ENCODE peak calls at places on chromosomes 6 and 20, in ten cellular contexts. F, A, Q, U, Y, L, Z, X, K and P are unnamed samples.

GRCh38 chr20:48921883-48922867 is 664 bp downstream of the ARFGEF2 start:
- DNase-seq in L (peak), A (no peak), X (peak), Y (peak), U (peak), Q (no peak), Z (peak), K (peak), F (peak), P (peak)

GRCh38 chr6:158057213-158057987 is 75.7 kb downstream of the SYNJ2 start:
- DNase-seq in Z (peak), A (no peak), X (peak), F (no peak), K (peak), Q (no peak), L (no peak), U (peak), Y (no peak), P (peak)

GRCh38 chr20:17651761-17652388 is 30.2 kb downstream of the RRBP1 start:
- DNase-seq in L (no peak), A (peak), Y (no peak), Z (no peak), Q (peak), F (peak), K (no peak), U (no peak), X (no peak), P (peak)

GRCh38 chr6:87054143-87054833 is 40.6 kb downstream of the CGA start:
- DNase-seq in F (no peak), L (no peak), Q (no peak), U (no peak), K (no peak), A (no peak), Z (no peak), Y (no peak), X (no peak), P (no peak)

GRCh38 chr6:41497994-41498393 is 48.2 kb upstream of the FOXP4 start:
- DNase-seq in Z (peak), F (no peak), X (peak), A (no peak), Y (no peak), L (no peak), U (peak), Q (no peak), K (no peak), P (peak)

GRCh38 chr6:106858653-106859092 is 115.9 kb downstream of the CD24 start:
- DNase-seq in K (no peak), A (no peak), U (peak), Z (peak), L (peak), Y (peak), F (no peak), X (peak), Q (no peak), P (peak)

GRCh38 chr6:75268121-75268987 is 16.2 kb downstream of the TMEM30A start:
- DNase-seq in L (no peak), Z (no peak), Y (no peak), U (peak), F (no peak), A (no peak), K (no peak), X (peak), Q (no peak), P (peak)

GRCh38 chr20:61599061-61599930 is 347.2 kb downstream of the CDH4 start:
- DNase-seq in A (no peak), K (no peak), U (no peak), X (no peak), F (no peak), Q (no peak), Z (no peak), L (no peak), Y (no peak), P (no peak)

GRCh38 chr6:134245691-134246090 is 72.2 kb downstream of the SGK1 start:
- DNase-seq in Q (no peak), U (no peak), Y (no peak), Z (no peak), F (no peak), K (no peak), L (no peak), A (no peak), X (peak), P (no peak)

GRCh38 chr6:46796842-46797241 is 3.7 kb downstream of the MEP1A start:
- DNase-seq in L (no peak), U (no peak), Z (no peak), Y (no peak), A (no peak), X (peak), Q (no peak), F (no peak), K (no peak), P (peak)

GRCh38 chr6:157045831-157046454 is 268.8 kb downstream of the ARID1B start:
- DNase-seq in F (no peak), A (no peak), X (peak), U (peak), Q (no peak), K (no peak), Z (peak), Y (no peak), L (no peak), P (peak)

GRCh38 chr6:143700684-143701342 is 23.0 kb downstream of the PHACTR2 start:
- DNase-seq in Z (peak), Y (no peak), Q (no peak), F (no peak), U (peak), L (no peak), A (no peak), K (no peak), X (no peak), P (no peak)

GRCh38 chr6:152368761-152369624 is 268.2 kb downstream of the SYNE1 start:
- DNase-seq in U (no peak), L (peak), F (peak), X (no peak), Y (no peak), Q (no peak), K (no peak), Z (peak), A (no peak), P (no peak)

GRCh38 chr6:34810936-34811632 is 19.2 kb downstream of the BLTP3A start:
- DNase-seq in K (no peak), F (no peak), X (peak), A (no peak), Z (no peak), Y (no peak), U (no peak), L (peak), Q (no peak), P (peak)

GRCh38 chr6:166008441-166009369 is 158.9 kb downstream of the TBXT start:
- DNase-seq in A (no peak), K (no peak), F (no peak), X (no peak), L (no peak), Y (no peak), U (peak), Z (peak), Q (no peak), P (no peak)

GRCh38 chr20:63106108-63106764 is 99.5 kb upstream of the BHLHE23 start:
- DNase-seq in U (no peak), K (no peak), Z (no peak), X (no peak), A (peak), F (no peak), Y (peak), Q (no peak), L (peak), P (peak)

GRCh38 chr6:13462380-13463326 is 24.7 kb downstream of the GFOD1 start:
- DNase-seq in Z (no peak), L (no peak), X (no peak), Q (no peak), U (peak), Y (no peak), F (no peak), K (no peak), A (no peak), P (no peak)

GRCh38 chr20:7696311-7696710 is 243.9 kb downstream of the HAO1 start:
- DNase-seq in Q (no peak), U (peak), A (no peak), F (no peak), L (no peak), X (peak), K (no peak), Y (no peak), Z (no peak), P (no peak)

GRCh38 chr20:11001767-11002540 is 328.2 kb upstream of the JAG1 start:
- DNase-seq in K (peak), Y (peak), Q (no peak), U (peak), F (no peak), Z (peak), A (no peak), X (peak), L (no peak), P (peak)

GRCh38 chr6:113805836-113806500 is 51.2 kb upstream of the MARCKS start:
- DNase-seq in Z (no peak), Q (no peak), U (no peak), X (no peak), F (no peak), L (no peak), Y (no peak), K (no peak), A (no peak), P (no peak)

GRCh38 chr6:127343753-127344659 is 597 bp upstream of the ECHDC1 start:
- DNase-seq in K (no peak), Y (no peak), Q (no peak), A (no peak), L (peak), X (peak), F (no peak), U (peak), Z (peak), P (peak)

GRCh38 chr6:81614292-81614691 is 138.2 kb downstream of the TENT5A start:
- DNase-seq in Z (peak), A (no peak), Y (no peak), K (no peak), Q (no peak), L (peak), X (no peak), U (peak), F (no peak), P (no peak)

GRCh38 chr6:137588472-137588871 is 94.3 kb upstream of the OLIG3 start:
- DNase-seq in A (no peak), F (no peak), L (no peak), U (no peak), K (no peak), Y (no peak), Q (no peak), X (no peak), Z (no peak), P (no peak)
- TF ChIP-seq CTCF in A (no peak), F (no peak), L (no peak), U (no peak), K (no peak), Y (no peak), Q (no peak), X (no peak), Z (no peak), P (no peak)

DNA sequence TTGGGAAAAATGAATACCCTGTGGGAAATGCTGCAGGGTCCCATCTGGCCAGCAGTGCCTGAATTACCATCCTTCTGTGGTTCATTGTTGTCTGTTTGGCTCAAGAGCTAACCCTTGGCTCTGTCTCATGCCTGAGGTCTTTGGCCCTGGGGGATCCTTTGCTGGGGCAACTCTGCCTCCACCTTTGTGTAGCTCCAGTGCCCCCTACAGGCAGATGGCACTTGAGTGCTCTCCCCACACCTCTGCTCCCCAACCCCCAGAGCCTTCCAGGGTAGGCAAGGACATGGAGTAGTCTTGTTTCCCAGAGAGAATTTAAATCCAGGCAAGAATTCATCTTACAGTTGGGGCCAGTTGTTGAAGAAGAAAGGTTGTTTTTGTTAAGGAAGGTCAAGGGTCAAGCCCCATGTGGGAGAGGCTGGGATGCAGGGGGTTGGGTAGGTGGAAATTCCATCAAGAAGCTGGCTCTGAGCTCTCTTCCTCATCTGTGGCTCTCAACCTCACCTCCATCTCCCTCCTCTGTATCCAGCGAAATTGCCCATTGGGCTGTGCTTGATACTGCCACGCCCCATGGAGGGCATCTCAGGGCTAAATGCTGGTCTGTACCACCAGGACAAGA is 44.2 kb downstream of the ZNF831 start:
- DNase-seq in L (peak), A (no peak), X (peak), Y (no peak), U (no peak), Z (peak), K (peak), F (peak), Q (no peak), P (peak)
- TF ChIP-seq CTCF in L (peak), A (peak), X (peak), Y (peak), U (no peak), Z (peak), K (peak), F (peak), Q (no peak), P (peak)

GRCh38 chr6:132715204-132715603 is 1.3 kb upstream of the VNN1 start:
- DNase-seq in X (peak), Y (no peak), Q (no peak), L (peak), U (peak), A (peak), Z (peak), K (no peak), F (peak), P (peak)
- TF ChIP-seq CTCF in X (peak), Y (peak), Q (no peak), L (peak), U (peak), A (no peak), Z (peak), K (no peak), F (peak), P (peak)

DNA sequence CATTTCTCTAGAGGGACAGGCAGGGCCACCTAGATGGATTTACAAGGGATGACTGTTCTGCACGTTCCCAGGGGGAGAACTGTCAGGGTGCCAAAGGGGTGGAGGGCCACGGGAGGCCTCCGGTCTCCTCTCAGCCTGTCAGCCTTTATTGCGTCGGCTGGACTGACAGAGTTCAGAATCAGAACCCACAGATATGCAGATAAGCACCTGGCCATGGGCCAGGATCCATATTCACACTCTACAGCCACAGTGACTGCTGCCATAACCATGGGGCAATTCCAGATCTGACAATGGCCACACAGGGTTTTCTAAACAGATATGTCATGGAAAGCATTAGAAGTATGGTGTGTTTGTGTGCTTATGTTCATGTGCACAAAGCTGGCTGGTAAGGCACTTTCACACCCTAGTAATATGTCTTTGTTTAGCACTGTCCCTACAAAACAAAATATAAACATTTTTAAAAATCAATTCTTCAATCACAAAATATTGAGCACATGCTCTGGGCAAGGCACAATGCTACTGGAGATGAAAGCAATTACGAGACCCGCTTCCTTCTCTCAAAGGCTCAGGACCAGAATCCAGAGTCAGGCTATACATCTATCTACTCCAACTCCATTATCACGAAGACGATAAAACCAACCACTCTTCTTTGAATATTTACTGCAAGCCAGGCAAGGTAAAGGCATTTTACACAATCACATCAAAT is 29.1 kb downstream of the TRAM2 start:
- DNase-seq in X (no peak), F (no peak), Z (peak), Q (no peak), K (no peak), U (peak), Y (no peak), L (peak), A (no peak), P (no peak)
- TF ChIP-seq CTCF in X (no peak), F (no peak), Z (no peak), Q (no peak), K (no peak), U (no peak), Y (no peak), L (no peak), A (no peak), P (no peak)

DNA sequence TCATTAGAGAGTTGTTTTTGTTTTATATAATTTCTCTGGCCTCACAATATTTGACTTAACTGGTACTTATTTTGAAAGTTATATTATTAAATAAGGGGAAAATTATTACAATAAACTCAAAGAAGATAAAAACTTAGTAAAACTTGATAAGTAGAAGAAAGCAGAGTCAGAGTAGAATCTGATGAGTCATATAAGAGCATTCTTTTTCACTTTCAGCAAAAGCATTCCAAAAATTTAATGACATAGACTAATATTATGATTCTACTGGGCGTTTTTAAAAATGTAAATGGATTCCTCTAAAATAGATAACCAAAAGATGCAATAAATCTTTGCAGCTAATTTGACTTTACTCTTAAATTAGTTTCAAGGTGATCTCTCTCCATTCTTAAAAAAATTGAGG is 366.3 kb upstream of the IMPG1 start:
- DNase-seq in F (no peak), Q (no peak), L (no peak), K (no peak), A (no peak), Z (peak), Y (no peak), U (no peak), X (no peak), P (no peak)
- TF ChIP-seq CTCF in F (no peak), Q (no peak), L (no peak), K (no peak), A (no peak), Z (no peak), Y (no peak), U (no peak), X (no peak), P (no peak)